ENCODE peak calls at places on chromosomes 5 and 9, in nine cellular contexts. C, R, Y, Q, L, O, J, M and W are unnamed samples. For H3K4me1 and H3K27me3, the result is how much of the 10 kb centered on the place peaks cover.

GRCh38 chr5:141374627-141375026 is 936 bp downstream of the PCDHGA6 start:
- DNase-seq in C (no peak), R (no peak), Y (no peak), Q (no peak), L (no peak), O (no peak), J (no peak), M (no peak), W (no peak)

GRCh38 chr5:116671211-116671736 is 96.7 kb upstream of the SEMA6A start:
- DNase-seq in C (no peak), R (no peak), Y (no peak), Q (no peak), L (no peak), O (no peak), J (no peak), M (no peak), W (no peak)

GRCh38 chr9:129368458-129368978 is 190.5 kb upstream of the IER5L start:
- DNase-seq in C (no peak), R (no peak), Y (no peak), Q (no peak), L (no peak), O (no peak), J (no peak), M (no peak), W (no peak)

GRCh38 chr5:112534564-112534963 is 115.5 kb upstream of the EPB41L4A start:
- DNase-seq in C (no peak), R (no peak), Y (no peak), Q (no peak), L (peak), O (no peak), J (no peak), M (no peak), W (no peak)

GRCh38 chr9:130137870-130138653 is 34.1 kb upstream of the NCS1 start:
- DNase-seq in C (peak), R (no peak), Y (peak), Q (peak), L (peak), O (no peak), J (peak), M (peak), W (no peak)

GRCh38 chr9:104074876-104075275 is 19.2 kb upstream of the SMC2 start:
- DNase-seq in C (no peak), R (no peak), Y (no peak), Q (peak), L (no peak), O (no peak), J (no peak), M (peak), W (no peak)

GRCh38 chr5:169243651-169244422 is 57.1 kb downstream of the SLIT3 start:
- DNase-seq in C (no peak), R (no peak), Y (no peak), Q (no peak), L (no peak), O (no peak), J (no peak), M (no peak), W (no peak)

GRCh38 chr5:103461223-103461622 is 101.4 kb downstream of the NUDT12 start:
- DNase-seq in C (no peak), R (no peak), Y (no peak), Q (peak), L (no peak), O (no peak), J (no peak), M (peak), W (no peak)

GRCh38 chr5:123512631-123513461 is 869 bp downstream of the CSNK1G3 start:
- DNase-seq in C (no peak), R (peak), Y (peak), Q (peak), L (peak), O (peak), J (peak), M (peak), W (peak)

GRCh38 chr5:172733179-172733973 is 37.6 kb downstream of the DUSP1 start:
- DNase-seq in C (peak), R (peak), Y (peak), Q (peak), L (peak), O (no peak), J (peak), M (peak), W (no peak)

GRCh38 chr9:30574355-30575151 is 1809.9 kb upstream of the ACO1 start:
- DNase-seq in C (no peak), R (peak), Y (no peak), Q (no peak), L (no peak), O (no peak), J (no peak), M (no peak), W (no peak)

GRCh38 chr5:115831163-115831768 is 10.1 kb downstream of the ATG12 start:
- DNase-seq in C (no peak), R (no peak), Y (no peak), Q (peak), L (peak), O (no peak), J (peak), M (peak), W (peak)

GRCh38 chr5:94618029-94618492 is 343 bp downstream of the KIAA0825 start:
- DNase-seq in C (peak), R (peak), Y (peak), Q (peak), L (peak), O (no peak), J (peak), M (peak), W (peak)

GRCh38 chr5:35853652-35854051 is 3.0 kb upstream of the IL7R start:
- DNase-seq in C (peak), R (peak), Y (no peak), Q (no peak), L (no peak), O (peak), J (no peak), M (no peak), W (peak)
- H3K4me1 ChIP-seq in C (under half), R (under half), Y (under half), Q (under half), L (under half), O (half or more), J (half or more), M (under half), W (under half)

DNA sequence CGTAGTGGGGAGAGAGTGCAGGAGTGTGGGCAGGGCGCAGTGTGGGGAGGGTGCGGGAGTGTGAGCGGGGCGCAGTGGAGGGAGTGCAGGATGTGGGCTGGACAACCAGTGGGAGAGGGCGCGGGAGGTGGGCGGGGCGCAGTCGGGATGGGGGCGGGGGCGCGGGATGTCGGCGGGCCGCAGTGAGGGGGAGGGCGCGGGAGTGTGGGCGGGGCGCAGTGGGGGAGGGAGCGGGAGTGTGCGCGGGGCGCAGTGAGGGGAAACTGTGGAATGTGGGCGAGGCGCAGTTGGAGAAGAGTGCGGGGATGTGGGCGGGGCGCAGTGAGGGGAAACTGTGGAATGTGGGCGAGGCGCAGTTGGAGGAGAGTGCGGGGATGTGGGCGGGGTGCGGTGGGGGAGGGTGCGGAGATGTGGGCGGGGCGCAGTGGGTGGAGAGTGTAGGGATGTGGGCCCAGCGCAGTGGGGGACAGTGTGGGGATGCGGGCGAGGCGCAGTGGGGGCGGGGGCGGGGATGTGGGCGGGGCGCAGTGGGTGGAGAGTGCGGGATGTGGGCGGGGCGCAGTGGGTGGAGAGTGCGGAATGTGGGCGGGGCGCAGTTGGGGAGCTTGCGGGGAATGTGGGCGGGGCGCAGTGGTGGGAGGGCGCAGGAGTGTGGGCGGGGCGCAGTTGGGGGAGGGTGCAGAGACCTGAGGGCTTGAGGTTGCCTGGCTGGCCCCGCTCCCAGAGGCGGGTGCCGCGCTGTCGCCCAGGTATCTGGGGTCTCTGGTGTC is at the start of gene NXNL2:
- DNase-seq in C (peak), R (peak), Y (peak), Q (peak), L (peak), O (peak), J (peak), M (peak), W (peak)
- H3K27me3 ChIP-seq in C (under half), R (under half), Y (under half), Q (under half), L (under half), O (under half), J (half or more), M (under half), W (under half)

GRCh38 chr9:125648294-125648693 is 58.7 kb downstream of the MAPKAP1 start:
- DNase-seq in C (no peak), R (no peak), Y (no peak), Q (no peak), L (peak), O (no peak), J (no peak), M (no peak), W (no peak)
- H3K4me1 ChIP-seq in C (under half), R (under half), Y (under half), Q (under half), L (half or more), O (under half), J (half or more), M (half or more), W (under half)

DNA sequence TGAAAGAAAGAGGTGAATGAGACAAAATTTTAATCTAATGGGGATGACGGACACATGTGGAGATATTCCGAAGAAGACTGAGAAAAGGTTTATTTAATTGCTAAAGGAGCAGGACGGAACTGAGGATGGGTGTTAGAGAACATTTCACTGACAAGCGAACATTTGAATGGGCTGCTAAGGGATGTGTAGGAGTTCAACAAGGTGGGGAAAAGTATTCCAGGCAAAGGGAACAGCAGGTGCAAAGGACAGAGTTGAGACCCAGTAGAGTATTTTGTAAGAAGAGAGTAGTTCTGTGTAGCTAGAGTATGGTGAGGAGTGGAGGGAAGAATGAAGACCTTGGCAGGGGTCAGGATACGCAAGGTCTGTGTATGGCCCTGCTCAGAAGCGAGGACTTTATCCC is 47.4 kb upstream of the FRRS1L start:
- DNase-seq in C (no peak), R (no peak), Y (no peak), Q (no peak), L (no peak), O (no peak), J (no peak), M (no peak), W (no peak)
- H3K27me3 ChIP-seq in C (under half), R (under half), Y (under half), Q (under half), L (under half), O (under half), J (under half), M (under half), W (under half)

GRCh38 chr9:134365791-134366222 is 39.6 kb downstream of the RXRA start:
- DNase-seq in C (peak), R (no peak), Y (peak), Q (peak), L (no peak), O (no peak), J (peak), M (no peak), W (no peak)
- H3K4me1 ChIP-seq in C (half or more), R (half or more), Y (half or more), Q (under half), L (under half), O (under half), J (half or more), M (under half), W (under half)

GRCh38 chr9:136331030-136331429 is 3.7 kb downstream of the GPSM1 start:
- DNase-seq in C (no peak), R (no peak), Y (no peak), Q (no peak), L (no peak), O (no peak), J (no peak), M (no peak), W (no peak)
- H3K27me3 ChIP-seq in C (under half), R (under half), Y (under half), Q (under half), L (under half), O (under half), J (under half), M (under half), W (under half)

DNA sequence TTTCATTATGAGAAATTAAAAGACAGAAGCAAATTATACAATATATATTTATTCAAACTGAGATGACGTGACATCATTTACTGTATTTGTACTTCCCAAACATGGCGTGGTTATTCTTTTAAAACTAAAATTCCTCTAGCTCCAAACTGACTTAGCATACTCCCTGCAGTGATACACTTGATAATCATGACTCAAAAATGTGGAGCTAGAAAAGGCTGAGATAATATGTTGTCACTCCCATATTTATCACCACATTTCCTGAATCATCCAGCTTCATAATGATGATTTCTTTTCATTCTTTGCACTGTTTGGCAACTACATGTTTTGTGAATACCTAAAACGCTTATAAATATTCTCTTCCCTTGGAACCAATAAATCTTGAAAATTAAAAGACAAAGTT is 341.1 kb downstream of the EBF1 start:
- DNase-seq in C (no peak), R (no peak), Y (no peak), Q (peak), L (no peak), O (no peak), J (no peak), M (peak), W (no peak)
- H3K4me1 ChIP-seq in C (under half), R (under half), Y (under half), Q (under half), L (under half), O (under half), J (under half), M (half or more), W (under half)

GRCh38 chr9:99822096-99822595 is 461 bp downstream of the NR4A3 start:
- DNase-seq in C (no peak), R (no peak), Y (no peak), Q (no peak), L (no peak), O (no peak), J (no peak), M (no peak), W (no peak)

GRCh38 chr9:99822596-99823391 is 1.1 kb downstream of the NR4A3 start:
- DNase-seq in C (peak), R (peak), Y (peak), Q (peak), L (peak), O (peak), J (peak), M (peak), W (peak)

GRCh38 chr9:99824378-99825157 is 2.9 kb downstream of the NR4A3 start:
- DNase-seq in C (peak), R (peak), Y (peak), Q (peak), L (peak), O (peak), J (peak), M (peak), W (peak)

GRCh38 chr9:99825158-99826046 is 3.7 kb downstream of the NR4A3 start:
- DNase-seq in C (no peak), R (peak), Y (no peak), Q (no peak), L (no peak), O (no peak), J (no peak), M (no peak), W (no peak)

GRCh38 chr9:99823392-99824377 is 2.0 kb downstream of the NR4A3 start:
- DNase-seq in C (peak), R (peak), Y (peak), Q (peak), L (peak), O (peak), J (peak), M (peak), W (peak)
- H3K27me3 ChIP-seq in C (under half), R (under half), Y (under half), Q (under half), L (under half), O (under half), J (under half), M (under half), W (under half)